ENCODE peak calls at places on chromosome 1, in six cellular contexts. One of them, this sample, is unnamed.

GRCh38 chr1:169601096-169601881 is 15.0 kb upstream of the F5 start:
- DNase-seq in cardiac muscle cell: peak; percentile 59
- DNase-seq in CD4-positive, CD25-positive, alpha-beta regulatory T cell: peak; percentile 54
- DNase-seq in activated CD4-positive, CD25-positive, alpha-beta regulatory T cell: no peak
- DNase-seq in H4: peak; percentile 19
- DNase-seq in RCC 7860: peak; percentile 34
- DNase-seq in this sample: peak; percentile 48

GRCh38 chr1:204453141-204453772 is 41.3 kb downstream of the PIK3C2B start:
- DNase-seq in activated CD4-positive, CD25-positive, alpha-beta regulatory T cell: peak; percentile 41
- DNase-seq in CD4-positive, CD25-positive, alpha-beta regulatory T cell: peak; percentile 81
- DNase-seq in RCC 7860: no peak
- DNase-seq in cardiac muscle cell: no peak
- DNase-seq in H4: no peak
- DNase-seq in this sample: peak; percentile 67

GRCh38 chr1:183205196-183205781 is 19.2 kb downstream of the LAMC2 start:
- DNase-seq in cardiac muscle cell: peak; percentile 93
- DNase-seq in RCC 7860: no peak
- DNase-seq in H4: no peak
- DNase-seq in CD4-positive, CD25-positive, alpha-beta regulatory T cell: no peak
- DNase-seq in activated CD4-positive, CD25-positive, alpha-beta regulatory T cell: no peak
- DNase-seq in this sample: no peak

GRCh38 chr1:164802573-164803282 is 243.7 kb downstream of the PBX1 start:
- DNase-seq in cardiac muscle cell: no peak
- DNase-seq in H4: no peak
- DNase-seq in CD4-positive, CD25-positive, alpha-beta regulatory T cell: no peak
- DNase-seq in RCC 7860: no peak
- DNase-seq in activated CD4-positive, CD25-positive, alpha-beta regulatory T cell: no peak
- DNase-seq in this sample: no peak

GRCh38 chr1:5798151-5798730 is 194.0 kb downstream of the NPHP4 start:
- DNase-seq in RCC 7860: no peak
- DNase-seq in activated CD4-positive, CD25-positive, alpha-beta regulatory T cell: no peak
- DNase-seq in CD4-positive, CD25-positive, alpha-beta regulatory T cell: no peak
- DNase-seq in H4: no peak
- DNase-seq in cardiac muscle cell: no peak
- DNase-seq in this sample: no peak

GRCh38 chr1:89538361-89538760 is 13.7 kb downstream of the LRRC8B start:
- DNase-seq in activated CD4-positive, CD25-positive, alpha-beta regulatory T cell: no peak
- DNase-seq in cardiac muscle cell: peak; percentile 40
- DNase-seq in RCC 7860: no peak
- DNase-seq in CD4-positive, CD25-positive, alpha-beta regulatory T cell: no peak
- DNase-seq in H4: no peak
- DNase-seq in this sample: no peak

GRCh38 chr1:145716641-145717061 is 2.6 kb upstream of the CD160 start:
- DNase-seq in RCC 7860: no peak
- DNase-seq in H4: no peak
- DNase-seq in activated CD4-positive, CD25-positive, alpha-beta regulatory T cell: no peak
- DNase-seq in cardiac muscle cell: no peak
- DNase-seq in CD4-positive, CD25-positive, alpha-beta regulatory T cell: no peak
- DNase-seq in this sample: no peak

GRCh38 chr1:180951881-180952656 is 39.4 kb downstream of the KIAA1614 start:
- DNase-seq in cardiac muscle cell: no peak
- DNase-seq in RCC 7860: no peak
- DNase-seq in CD4-positive, CD25-positive, alpha-beta regulatory T cell: no peak
- DNase-seq in H4: no peak
- DNase-seq in activated CD4-positive, CD25-positive, alpha-beta regulatory T cell: no peak
- DNase-seq in this sample: no peak

GRCh38 chr1:175192111-175192629 is 406 bp downstream of the KIAA0040 start:
- DNase-seq in RCC 7860: no peak
- DNase-seq in CD4-positive, CD25-positive, alpha-beta regulatory T cell: peak; percentile 41
- DNase-seq in cardiac muscle cell: no peak
- DNase-seq in activated CD4-positive, CD25-positive, alpha-beta regulatory T cell: no peak
- DNase-seq in H4: no peak
- DNase-seq in this sample: peak; percentile 37

GRCh38 chr1:204487256-204487615 is 7.4 kb downstream of the PIK3C2B start:
- DNase-seq in H4: no peak
- DNase-seq in RCC 7860: no peak
- DNase-seq in CD4-positive, CD25-positive, alpha-beta regulatory T cell: no peak
- DNase-seq in cardiac muscle cell: no peak
- DNase-seq in activated CD4-positive, CD25-positive, alpha-beta regulatory T cell: no peak
- DNase-seq in this sample: no peak

This sample was measured in immature natural killer cell.